ENCODE peak calls at places on chromosome 19, in five cellular contexts. One of them, this sample, is unnamed.

GRCh38 chr19:50494186-50495019 is 16.6 kb downstream of the JOSD2 start:
- DNase-seq in GM06990: no peak
- DNase-seq in transverse colon: no peak
- DNase-seq in body of pancreas: no peak
- DNase-seq in IMR-90: no peak
- DNase-seq in this sample: no peak

GRCh38 chr19:14073232-14073924 is 792 bp downstream of the MISP3 start:
- DNase-seq in IMR-90: peak; percentile 82
- DNase-seq in transverse colon: peak; percentile 80
- DNase-seq in GM06990: peak; percentile 85
- DNase-seq in body of pancreas: peak; percentile 84
- DNase-seq in this sample: peak; percentile 74

GRCh38 chr19:46984077-46985010 is 35.3 kb upstream of the NPAS1 start:
- DNase-seq in IMR-90: peak; percentile 50
- DNase-seq in body of pancreas: peak; percentile 61
- DNase-seq in GM06990: no peak
- DNase-seq in transverse colon: no peak
- DNase-seq in this sample: no peak

GRCh38 chr19:35555301-35556005 is 8.0 kb downstream of the ATP4A start:
- DNase-seq in body of pancreas: peak; percentile 34
- DNase-seq in transverse colon: no peak
- DNase-seq in GM06990: no peak
- DNase-seq in IMR-90: peak; percentile 35
- DNase-seq in this sample: peak; percentile 84

GRCh38 chr19:5367530-5368133 is 27.0 kb upstream of the PTPRS start:
- DNase-seq in IMR-90: no peak
- DNase-seq in GM06990: no peak
- DNase-seq in transverse colon: no peak
- DNase-seq in body of pancreas: no peak
- DNase-seq in this sample: no peak

GRCh38 chr19:16660763-16661479 is at the start of gene TMEM38A:
- DNase-seq in transverse colon: peak; percentile 75
- DNase-seq in IMR-90: no peak
- DNase-seq in body of pancreas: peak; percentile 66
- DNase-seq in GM06990: peak; percentile 65
- DNase-seq in this sample: peak; percentile 54

GRCh38 chr19:50750010-50750409 is 20.3 kb upstream of the GPR32 start:
- DNase-seq in GM06990: no peak
- DNase-seq in transverse colon: no peak
- DNase-seq in body of pancreas: no peak
- DNase-seq in IMR-90: no peak
- DNase-seq in this sample: no peak

GRCh38 chr19:44776402-44777096 is 1.1 kb upstream of the CBLC start:
- DNase-seq in GM06990: no peak
- DNase-seq in transverse colon: peak; percentile 94
- DNase-seq in body of pancreas: no peak
- DNase-seq in IMR-90: no peak
- DNase-seq in this sample: peak; percentile 77

GRCh38 chr19:28737021-28737525 is 475.9 kb downstream of the UQCRFS1 start:
- DNase-seq in GM06990: peak; percentile 11
- DNase-seq in transverse colon: no peak
- DNase-seq in body of pancreas: no peak
- DNase-seq in IMR-90: peak; percentile 44
- DNase-seq in this sample: peak; percentile 65

GRCh38 chr19:29680447-29680846 is 15.2 kb downstream of the PLEKHF1 start:
- DNase-seq in transverse colon: peak; percentile 72
- DNase-seq in GM06990: peak; percentile 77
- DNase-seq in body of pancreas: no peak
- DNase-seq in IMR-90: no peak
- DNase-seq in this sample: no peak

GRCh38 chr19:10404888-10405808 is 1.8 kb upstream of the CDC37 start:
- DNase-seq in body of pancreas: no peak
- DNase-seq in GM06990: no peak
- DNase-seq in IMR-90: no peak
- DNase-seq in transverse colon: no peak
- DNase-seq in this sample: peak; percentile 55

GRCh38 chr19:41706741-41707501 is 1.5 kb upstream of the CEACAM5 start:
- DNase-seq in GM06990: peak; percentile 75
- DNase-seq in transverse colon: peak; percentile 87
- DNase-seq in body of pancreas: peak; percentile 79
- DNase-seq in IMR-90: no peak
- DNase-seq in this sample: peak; percentile 93

DNA sequence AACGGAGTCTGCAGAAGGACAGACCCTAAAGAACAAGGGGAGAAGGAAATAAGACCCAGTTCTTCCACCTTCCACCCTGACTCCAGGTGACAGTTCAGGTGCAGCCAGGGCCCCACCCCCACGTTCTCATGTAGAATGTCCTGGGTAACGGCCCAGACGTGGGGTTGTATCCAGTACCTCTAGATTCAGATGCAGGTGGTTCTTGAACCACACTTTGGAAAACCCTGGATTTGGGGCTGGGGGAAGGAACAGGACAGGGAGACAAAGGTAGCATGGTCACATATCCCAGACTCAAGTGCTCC is 2.2 kb downstream of the DMPK start:
- DNase-seq in transverse colon: no peak
- DNase-seq in GM06990: no peak
- DNase-seq in body of pancreas: peak; percentile 61
- DNase-seq in IMR-90: no peak
- DNase-seq in this sample: no peak
- H3K4me3 ChIP-seq in transverse colon: no peak overlapping the region
- H3K4me3 ChIP-seq in GM06990: no peak overlapping the region
- H3K4me3 ChIP-seq in body of pancreas: no peak overlapping the region
- H3K4me3 ChIP-seq in IMR-90: no peak overlapping the region
- H3K4me3 ChIP-seq in this sample: peak overlapping the region; percentile 70

GRCh38 chr19:33865306-33865705 is 68.6 kb downstream of the KCTD15 start:
- DNase-seq in GM06990: no peak
- DNase-seq in transverse colon: no peak
- DNase-seq in body of pancreas: no peak
- DNase-seq in IMR-90: no peak
- DNase-seq in this sample: no peak

GRCh38 chr19:33866696-33867095 is 70.0 kb downstream of the KCTD15 start:
- DNase-seq in transverse colon: no peak
- DNase-seq in IMR-90: no peak
- DNase-seq in body of pancreas: no peak
- DNase-seq in GM06990: no peak
- DNase-seq in this sample: no peak

GRCh38 chr19:33868076-33868735 is 71.5 kb downstream of the KCTD15 start:
- DNase-seq in body of pancreas: no peak
- DNase-seq in GM06990: no peak
- DNase-seq in transverse colon: no peak
- DNase-seq in IMR-90: no peak
- DNase-seq in this sample: no peak

GRCh38 chr19:33871605-33872004 is 74.9 kb downstream of the KCTD15 start:
- DNase-seq in transverse colon: no peak
- DNase-seq in body of pancreas: no peak
- DNase-seq in GM06990: no peak
- DNase-seq in IMR-90: no peak
- DNase-seq in this sample: no peak

DNA sequence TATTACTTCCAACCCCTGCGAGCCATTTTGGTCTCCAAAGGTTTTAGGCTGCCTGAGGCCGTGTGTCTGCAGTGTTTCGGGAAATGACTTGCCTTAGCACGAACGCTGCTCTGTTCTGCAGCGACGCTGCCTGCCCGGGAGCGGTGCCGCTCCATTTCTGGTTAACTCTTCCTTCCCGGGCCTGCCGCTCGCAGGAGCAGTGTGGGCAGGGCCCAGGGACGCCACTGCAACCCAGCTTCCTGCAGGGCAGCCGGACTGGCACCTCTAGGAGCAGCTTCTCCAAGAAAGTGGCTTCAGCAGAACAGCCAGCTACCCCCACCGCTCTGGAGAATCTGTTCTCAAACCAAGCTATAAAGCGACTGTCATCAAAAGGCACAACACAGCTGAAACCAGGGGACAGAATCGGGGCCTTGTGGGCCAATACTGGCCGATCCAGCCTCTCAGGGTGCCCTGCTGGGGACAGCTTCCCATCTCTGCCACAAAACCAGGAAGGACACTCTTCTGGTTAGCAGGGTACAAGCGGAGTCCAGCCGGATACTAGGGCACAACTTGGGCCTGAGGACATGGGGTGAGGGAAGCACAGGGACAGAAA is 72.2 kb downstream of the KCTD15 start:
- DNase-seq in IMR-90: no peak
- DNase-seq in transverse colon: peak; percentile 14
- DNase-seq in body of pancreas: peak; percentile 41
- DNase-seq in GM06990: no peak
- DNase-seq in this sample: peak; percentile 55
- H3K4me3 ChIP-seq in IMR-90: no peak overlapping the region
- H3K4me3 ChIP-seq in transverse colon: no peak overlapping the region
- H3K4me3 ChIP-seq in body of pancreas: no peak overlapping the region
- H3K4me3 ChIP-seq in GM06990: no peak overlapping the region
- H3K4me3 ChIP-seq in this sample: no peak overlapping the region

GRCh38 chr19:18975011-18975410 is 34.0 kb upstream of the HOMER3 start:
- DNase-seq in body of pancreas: no peak
- DNase-seq in transverse colon: no peak
- DNase-seq in GM06990: no peak
- DNase-seq in IMR-90: peak; percentile 62
- DNase-seq in this sample: no peak

GRCh38 chr19:18975864-18976263 is 34.8 kb upstream of the HOMER3 start:
- DNase-seq in body of pancreas: no peak
- DNase-seq in transverse colon: no peak
- DNase-seq in IMR-90: no peak
- DNase-seq in GM06990: no peak
- DNase-seq in this sample: no peak

GRCh38 chr19:18969953-18970659 is 29.1 kb upstream of the HOMER3 start:
- DNase-seq in body of pancreas: no peak
- DNase-seq in IMR-90: no peak
- DNase-seq in transverse colon: no peak
- DNase-seq in GM06990: no peak
- DNase-seq in this sample: no peak

GRCh38 chr19:18972851-18973250 is 31.8 kb upstream of the HOMER3 start:
- DNase-seq in IMR-90: no peak
- DNase-seq in body of pancreas: no peak
- DNase-seq in transverse colon: no peak
- DNase-seq in GM06990: no peak
- DNase-seq in this sample: no peak

GRCh38 chr19:18972301-18972831 is 31.3 kb upstream of the HOMER3 start:
- DNase-seq in GM06990: no peak
- DNase-seq in IMR-90: peak; percentile 31
- DNase-seq in transverse colon: no peak
- DNase-seq in body of pancreas: no peak
- DNase-seq in this sample: no peak
- H3K4me3 ChIP-seq in GM06990: no peak overlapping the region
- H3K4me3 ChIP-seq in IMR-90: no peak overlapping the region
- H3K4me3 ChIP-seq in transverse colon: no peak overlapping the region
- H3K4me3 ChIP-seq in body of pancreas: no peak overlapping the region
- H3K4me3 ChIP-seq in this sample: no peak overlapping the region

GRCh38 chr19:12871681-12872080 is 9.6 kb downstream of the DNASE2 start:
- DNase-seq in GM06990: no peak
- DNase-seq in transverse colon: no peak
- DNase-seq in body of pancreas: no peak
- DNase-seq in IMR-90: no peak
- DNase-seq in this sample: no peak

GRCh38 chr19:12872941-12873890 is 8.0 kb downstream of the DNASE2 start:
- DNase-seq in transverse colon: peak; percentile 66
- DNase-seq in IMR-90: peak; percentile 37
- DNase-seq in body of pancreas: peak; percentile 93
- DNase-seq in GM06990: no peak
- DNase-seq in this sample: peak; percentile 97

GRCh38 chr19:12875086-12875485 is 6.2 kb downstream of the DNASE2 start:
- DNase-seq in IMR-90: no peak
- DNase-seq in GM06990: no peak
- DNase-seq in transverse colon: no peak
- DNase-seq in body of pancreas: no peak
- DNase-seq in this sample: no peak

GRCh38 chr19:12872255-12872654 is 9.0 kb downstream of the DNASE2 start:
- DNase-seq in body of pancreas: no peak
- DNase-seq in IMR-90: no peak
- DNase-seq in transverse colon: no peak
- DNase-seq in GM06990: no peak
- DNase-seq in this sample: peak; percentile 54

DNA sequence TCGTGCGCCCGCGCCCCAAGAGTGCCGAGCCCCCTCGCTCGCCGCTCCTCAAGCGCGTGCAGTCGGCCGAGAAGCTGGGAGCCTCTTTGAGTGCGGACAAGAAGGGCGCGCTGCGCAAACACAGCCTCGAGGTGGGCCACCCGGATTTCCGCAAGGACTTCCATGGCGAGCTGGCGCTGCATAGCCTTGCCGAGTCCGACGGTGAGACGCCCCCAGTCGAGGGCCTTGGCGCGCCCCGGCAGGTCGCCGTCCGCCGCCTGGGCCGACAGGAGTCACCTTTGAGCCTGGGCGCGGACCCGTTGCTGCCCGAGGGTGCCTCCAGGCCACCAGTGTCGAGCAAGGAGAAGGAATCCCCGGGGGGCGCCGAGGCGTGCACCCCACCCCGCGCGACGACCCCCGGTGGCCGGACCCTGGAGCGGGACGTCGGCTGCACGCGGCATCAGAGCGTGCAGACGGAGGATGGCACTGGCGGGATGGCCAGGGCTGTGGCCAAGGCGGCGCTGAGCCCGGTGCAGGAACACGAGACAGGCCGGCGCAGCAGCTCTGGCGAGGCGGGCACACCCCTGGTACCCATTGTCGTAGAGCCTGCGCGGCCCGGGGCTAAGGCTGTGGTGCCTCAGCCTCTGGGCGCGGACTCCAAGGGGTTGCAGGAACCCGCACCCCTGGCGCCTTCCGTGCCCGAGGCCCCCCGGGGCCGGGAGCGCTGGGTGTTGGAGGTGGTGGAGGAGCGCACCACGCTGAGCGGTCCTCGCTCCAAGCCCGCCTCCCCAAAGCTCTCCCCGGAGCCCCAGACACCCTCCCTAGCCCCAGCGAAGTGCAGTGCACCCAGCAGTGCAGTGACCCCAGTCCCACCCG is 7.1 kb downstream of the DNASE2 start:
- DNase-seq in IMR-90: no peak
- DNase-seq in body of pancreas: no peak
- DNase-seq in transverse colon: no peak
- DNase-seq in GM06990: no peak
- DNase-seq in this sample: peak; percentile 43
- H3K4me3 ChIP-seq in IMR-90: no peak overlapping the region
- H3K4me3 ChIP-seq in body of pancreas: no peak overlapping the region
- H3K4me3 ChIP-seq in transverse colon: no peak overlapping the region
- H3K4me3 ChIP-seq in GM06990: no peak overlapping the region
- H3K4me3 ChIP-seq in this sample: peak overlapping the region; percentile 55

DNA sequence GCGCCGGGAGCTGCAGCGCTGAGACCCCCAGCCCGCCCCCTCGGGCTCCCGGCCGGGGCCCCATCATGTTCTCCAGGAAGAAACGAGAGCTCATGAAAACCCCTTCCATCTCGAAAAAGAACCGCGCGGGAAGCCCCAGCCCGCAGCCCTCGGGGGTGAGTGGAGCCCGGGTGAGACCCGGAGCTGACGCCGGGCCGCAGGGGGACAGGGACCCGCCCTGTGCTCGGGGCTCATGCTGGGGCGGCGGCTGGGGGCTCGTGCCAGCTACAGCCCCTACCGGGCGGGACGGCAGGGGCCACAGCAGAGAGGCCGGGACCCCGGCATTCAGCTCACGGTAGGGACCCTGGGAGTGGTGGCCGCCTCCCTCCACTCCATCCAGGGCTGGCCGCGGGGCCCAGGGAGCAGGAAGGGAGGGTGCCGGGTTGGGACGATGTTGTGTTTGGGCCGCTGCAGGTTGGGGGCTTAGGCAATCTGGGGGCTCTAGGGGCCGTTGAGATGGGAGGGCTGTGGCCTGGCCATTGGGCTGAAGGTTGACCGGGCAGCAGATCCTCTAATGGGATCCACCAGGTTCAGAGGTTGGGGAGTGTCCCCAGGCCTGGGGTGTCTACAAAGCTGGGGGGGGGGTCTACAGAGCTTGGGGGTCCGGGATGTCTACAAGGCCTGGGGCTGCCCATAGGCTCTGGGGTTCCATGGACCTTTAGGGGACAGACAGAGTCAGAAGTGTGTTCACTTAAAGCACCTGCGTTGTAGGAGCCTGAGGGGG is 555 bp downstream of the ARHGAP45 start:
- DNase-seq in GM06990: no peak
- DNase-seq in IMR-90: no peak
- DNase-seq in body of pancreas: no peak
- DNase-seq in transverse colon: peak; percentile 34
- DNase-seq in this sample: no peak
- H3K4me3 ChIP-seq in GM06990: peak overlapping the region; percentile 89
- H3K4me3 ChIP-seq in IMR-90: peak overlapping the region; percentile 38
- H3K4me3 ChIP-seq in body of pancreas: no peak overlapping the region
- H3K4me3 ChIP-seq in transverse colon: peak overlapping the region; percentile 34
- H3K4me3 ChIP-seq in this sample: peak overlapping the region; percentile 64

This sample was measured in GM23338.